ENCODE peak calls at places on chromosomes 16 and 17, in eight cellular contexts. N is B cell, X is EL, B is Kasumi-1, J is AG20443, Q is neuronal stem cell, R is HS-5, G is neural progenitor cell. Y is an unnamed sample.

GRCh38 chr16:75580-76501 is 2.2 kb upstream of the MPG start:
- DNase-seq in N (no peak), X (peak), B (peak), J (peak), Q (no peak), R (no peak), G (peak), Y (peak)

GRCh38 chr16:75024591-75024990 is 25.8 kb downstream of the ZNRF1 start:
- DNase-seq in N (no peak), X (no peak), B (peak), J (no peak), Q (no peak), R (no peak), G (no peak), Y (no peak)

GRCh38 chr17:32813021-32813420 is 63.9 kb downstream of the MYO1D start:
- DNase-seq in N (no peak), X (peak), B (no peak), J (peak), Q (no peak), R (no peak), G (no peak), Y (no peak)

GRCh38 chr17:75908201-75908600 is 3.5 kb upstream of the MRPL38 start:
- DNase-seq in N (no peak), X (no peak), B (no peak), J (peak), Q (no peak), R (no peak), G (no peak), Y (no peak)

GRCh38 chr16:30740364-30741251 is 7.6 kb upstream of the PHKG2 start:
- DNase-seq in N (no peak), X (peak), B (no peak), J (peak), Q (no peak), R (peak), G (no peak), Y (peak)

GRCh38 chr17:36092228-36092627 is 2.3 kb upstream of the CCL3 start:
- DNase-seq in N (no peak), X (no peak), B (no peak), J (no peak), Q (no peak), R (no peak), G (no peak), Y (no peak)

GRCh38 chr16:72099377-72099818 is 5.8 kb downstream of the DHX38 start:
- DNase-seq in N (peak), X (peak), B (peak), J (peak), Q (peak), R (no peak), G (peak), Y (no peak)

GRCh38 chr17:39244600-39245570 is 19.1 kb upstream of the STAC2 start:
- DNase-seq in N (peak), X (peak), B (peak), J (peak), Q (peak), R (no peak), G (peak), Y (peak)

GRCh38 chr17:78172284-78173024 is 4.1 kb downstream of the SYNGR2 start:
- DNase-seq in N (peak), X (peak), B (peak), J (no peak), Q (no peak), R (no peak), G (no peak), Y (peak)

GRCh38 chr17:78111012-78111726 is 17.4 kb downstream of the TMC6 start:
- DNase-seq in N (no peak), X (no peak), B (no peak), J (no peak), Q (no peak), R (no peak), G (no peak), Y (no peak)

GRCh38 chr17:69523252-69523861 is 108.9 kb downstream of the MAP2K6 start:
- DNase-seq in N (no peak), X (peak), B (peak), J (peak), Q (peak), R (peak), G (peak), Y (no peak)

GRCh38 chr17:601462-602303 is 113.0 kb downstream of the VPS53 start:
- DNase-seq in N (no peak), X (peak), B (no peak), J (peak), Q (no peak), R (no peak), G (no peak), Y (no peak)

GRCh38 chr16:82660078-82660645 is 33.4 kb downstream of the CDH13 start:
- DNase-seq in N (no peak), X (peak), B (no peak), J (peak), Q (no peak), R (no peak), G (no peak), Y (no peak)

GRCh38 chr17:80274317-80274716 is 13.7 kb downstream of the RNF213 start:
- DNase-seq in N (no peak), X (no peak), B (no peak), J (no peak), Q (no peak), R (no peak), G (no peak), Y (no peak)

GRCh38 chr16:50838165-50838564 is 96.3 kb downstream of the CYLD start:
- DNase-seq in N (no peak), X (no peak), B (no peak), J (no peak), Q (no peak), R (no peak), G (no peak), Y (no peak)

GRCh38 chr16:84487358-84487757 is 17.1 kb downstream of the MEAK7 start:
- DNase-seq in N (no peak), X (no peak), B (no peak), J (no peak), Q (no peak), R (no peak), G (no peak), Y (no peak)

GRCh38 chr17:82464567-82464929 is 6.0 kb downstream of the NARF start:
- DNase-seq in N (no peak), X (no peak), B (no peak), J (no peak), Q (no peak), R (no peak), G (no peak), Y (no peak)

GRCh38 chr17:17137731-17138585 is 68.2 kb downstream of the PLD6 start:
- DNase-seq in N (no peak), X (no peak), B (no peak), J (no peak), Q (no peak), R (no peak), G (no peak), Y (no peak)

GRCh38 chr16:86553356-86553755 is 1.7 kb downstream of the MTHFSD start:
- DNase-seq in N (no peak), X (no peak), B (no peak), J (no peak), Q (no peak), R (no peak), G (no peak), Y (no peak)

GRCh38 chr17:52831536-52831935 is 673.0 kb upstream of the CA10 start:
- DNase-seq in N (no peak), X (no peak), B (no peak), J (no peak), Q (no peak), R (no peak), G (no peak), Y (no peak)

GRCh38 chr17:61587807-61588660 is 3.0 kb downstream of the NACA2 start:
- DNase-seq in N (no peak), X (no peak), B (no peak), J (no peak), Q (no peak), R (no peak), G (no peak), Y (no peak)

GRCh38 chr17:17575360-17576251 is 15.9 kb downstream of the PEMT start:
- DNase-seq in N (no peak), X (peak), B (no peak), J (no peak), Q (no peak), R (no peak), G (no peak), Y (no peak)

GRCh38 chr17:9926150-9926804 is 21.2 kb upstream of the RCVRN start:
- DNase-seq in N (no peak), X (no peak), B (no peak), J (no peak), Q (no peak), R (no peak), G (no peak), Y (no peak)

GRCh38 chr16:47779201-47780016 is 318.3 kb downstream of the PHKB start:
- DNase-seq in N (no peak), X (peak), B (peak), J (peak), Q (no peak), R (no peak), G (no peak), Y (no peak)

GRCh38 chr17:43528319-43528987 is 17.7 kb downstream of the ETV4 start:
- DNase-seq in N (no peak), X (no peak), B (no peak), J (no peak), Q (no peak), R (no peak), G (no peak), Y (no peak)

GRCh38 chr17:3965123-3965800 is 1.0 kb upstream of the ATP2A3 start:
- DNase-seq in N (peak), X (peak), B (peak), J (peak), Q (peak), R (no peak), G (peak), Y (peak)

GRCh38 chr16:85473909-85474640 is 139.0 kb upstream of the GSE1 start:
- DNase-seq in N (no peak), X (no peak), B (no peak), J (peak), Q (no peak), R (no peak), G (no peak), Y (no peak)

GRCh38 chr17:51298508-51299371 is 38.4 kb downstream of the UTP18 start:
- DNase-seq in N (no peak), X (peak), B (peak), J (peak), Q (peak), R (peak), G (peak), Y (no peak)

GRCh38 chr17:80946449-80946848 is 45.2 kb upstream of the CHMP6 start:
- DNase-seq in N (no peak), X (no peak), B (no peak), J (no peak), Q (no peak), R (no peak), G (no peak), Y (no peak)

GRCh38 chr16:28589930-28590329 is 6.9 kb downstream of the SULT1A2 start:
- DNase-seq in N (no peak), X (no peak), B (no peak), J (no peak), Q (no peak), R (no peak), G (no peak), Y (no peak)

GRCh38 chr17:1752425-1752941 is 9.4 kb upstream of the SERPINF1 start:
- DNase-seq in N (peak), X (no peak), B (peak), J (peak), Q (no peak), R (no peak), G (no peak), Y (no peak)

GRCh38 chr17:4136373-4136772 is 6.5 kb downstream of the ZZEF1 start:
- DNase-seq in N (no peak), X (no peak), B (no peak), J (no peak), Q (no peak), R (no peak), G (no peak), Y (no peak)

GRCh38 chr16:47043200-47043599 is 69.7 kb upstream of the DNAJA2 start:
- DNase-seq in N (no peak), X (no peak), B (no peak), J (no peak), Q (no peak), R (no peak), G (no peak), Y (no peak)

Y was measured in tibial nerve.